ENCODE peak calls at places on chromosomes 12 and 14, in nine cellular contexts. O, U, L, Y, F, V, J, Z and X are unnamed samples.
A peak's percentile ranks its signal among the peaks of the same experiment; 100 is the strongest.

GRCh38 chr14:21184252-21184651 is 28.4 kb upstream of the OR5AU1 start:
- DNase-seq in O (no peak), U (no peak), L (no peak), Y (no peak), F (no peak), V (no peak), J (no peak), Z (no peak), X (no peak)

GRCh38 chr12:127054531-127054930 is 1212.4 kb upstream of the TMEM132C start:
- DNase-seq in O (no peak), U (no peak), L (no peak), Y (peak; percentile 13), F (no peak), V (no peak), J (no peak), Z (no peak), X (no peak)

GRCh38 chr12:113702796-113703195 is 231.1 kb upstream of the LHX5 start:
- DNase-seq in O (no peak), U (no peak), L (no peak), Y (no peak), F (no peak), V (no peak), J (no peak), Z (no peak), X (no peak)

GRCh38 chr14:72787841-72788240 is 106.1 kb downstream of the DPF3 start:
- DNase-seq in O (no peak), U (no peak), L (no peak), Y (no peak), F (no peak), V (no peak), J (no peak), Z (no peak), X (no peak)

GRCh38 chr14:31190717-31191263 is 16.8 kb downstream of the HECTD1 start:
- DNase-seq in O (no peak), U (no peak), L (no peak), Y (no peak), F (no peak), V (no peak), J (no peak), Z (no peak), X (no peak)

GRCh38 chr14:67524152-67524963 is 8.7 kb upstream of the PLEKHH1 start:
- DNase-seq in O (no peak), U (no peak), L (no peak), Y (no peak), F (no peak), V (no peak), J (no peak), Z (no peak), X (no peak)

GRCh38 chr14:61418749-61419148 is 97.4 kb downstream of the PRKCH start:
- DNase-seq in O (no peak), U (no peak), L (no peak), Y (no peak), F (peak; percentile 10), V (no peak), J (no peak), Z (peak; percentile 8), X (no peak)

GRCh38 chr14:104138891-104139459 is 588 bp downstream of the KIF26A start:
- DNase-seq in O (no peak), U (no peak), L (peak; percentile 28), Y (no peak), F (no peak), V (no peak), J (peak; percentile 43), Z (no peak), X (peak; percentile 38)

GRCh38 chr12:91404362-91404899 is 221.8 kb upstream of the DCN start:
- DNase-seq in O (no peak), U (no peak), L (no peak), Y (no peak), F (no peak), V (no peak), J (no peak), Z (no peak), X (no peak)

GRCh38 chr14:39169541-39169900 is 612 bp downstream of the TRAPPC6B start:
- DNase-seq in O (no peak), U (no peak), L (no peak), Y (no peak), F (no peak), V (no peak), J (no peak), Z (no peak), X (no peak)

GRCh38 chr12:8914716-8915526 is 612 bp downstream of the PHC1 start:
- DNase-seq in O (peak; percentile 60), U (peak; percentile 68), L (peak; percentile 65), Y (peak; percentile 78), F (peak; percentile 64), V (peak; percentile 32), J (peak; percentile 69), Z (peak; percentile 70), X (peak; percentile 57)

GRCh38 chr14:54622189-54622958 is 55.4 kb downstream of the SAMD4A start:
- DNase-seq in O (no peak), U (no peak), L (no peak), Y (no peak), F (peak; percentile 25), V (no peak), J (no peak), Z (peak; percentile 17), X (no peak)

DNA sequence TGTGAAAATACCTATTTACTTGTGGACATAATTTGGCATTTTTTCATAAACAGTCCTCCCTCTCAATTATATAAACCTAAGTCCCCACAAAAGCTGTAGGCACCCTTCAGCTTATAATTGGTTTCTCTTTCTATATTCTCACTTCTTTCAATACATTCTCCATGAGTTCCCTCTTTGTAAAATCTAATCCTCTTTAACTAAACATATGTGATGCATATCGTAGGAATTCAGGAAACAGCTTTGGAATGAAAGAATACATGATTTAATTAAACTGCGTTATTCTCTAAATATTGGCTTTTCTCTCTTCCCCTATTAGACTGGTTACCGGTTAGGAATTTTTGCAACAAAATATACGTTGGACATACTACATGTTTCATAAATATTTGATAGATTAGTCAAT is 1122.6 kb downstream of the FLRT2 start:
- DNase-seq in O (no peak), U (no peak), L (no peak), Y (no peak), F (no peak), V (no peak), J (no peak), Z (no peak), X (no peak)
- TF ChIP-seq CTCF in O (no peak), U (no peak), L (no peak), Y (no peak), F (no peak), V (no peak), J (no peak), Z (no peak), X (no peak)

DNA sequence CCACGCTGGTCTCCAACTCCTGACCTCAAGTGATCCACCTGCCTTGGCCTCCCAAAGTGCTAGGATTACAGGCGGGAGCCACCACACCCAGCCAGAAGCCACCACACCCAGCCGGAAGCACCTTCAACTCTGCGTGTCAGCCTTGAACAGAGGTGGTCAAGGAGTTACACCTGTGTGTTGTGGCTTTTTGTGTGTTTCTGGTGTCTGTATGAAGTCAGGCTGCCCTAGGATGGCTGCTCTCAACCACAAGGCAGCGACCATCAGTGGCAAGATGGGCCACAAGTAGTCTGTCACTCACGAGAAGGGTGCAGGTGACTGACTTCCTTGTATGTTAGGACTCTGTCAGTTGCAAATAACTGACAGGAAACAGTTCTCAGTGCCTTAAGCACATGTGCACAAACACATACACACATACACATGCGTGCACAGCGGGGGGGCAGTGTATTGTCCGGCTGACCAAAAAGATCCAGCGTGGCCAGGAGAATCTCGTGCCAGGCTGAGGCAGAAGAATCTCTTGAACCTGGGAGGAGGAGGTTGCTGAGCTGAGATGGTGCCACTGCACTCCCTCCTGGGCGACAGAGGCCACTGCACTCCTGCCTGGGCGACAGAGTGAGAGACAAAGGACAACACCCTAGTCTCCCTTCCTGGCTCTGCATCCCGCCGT is 13.5 kb downstream of the P2RX4 start:
- DNase-seq in O (peak; percentile 32), U (no peak), L (no peak), Y (no peak), F (no peak), V (no peak), J (peak; percentile 77), Z (no peak), X (no peak)
- TF ChIP-seq CTCF in O (peak; percentile 34), U (no peak), L (no peak), Y (no peak), F (no peak), V (no peak), J (peak; percentile 21), Z (peak; percentile 47), X (no peak)

GRCh38 chr12:5438671-5439200 is 6.8 kb downstream of the NTF3 start:
- DNase-seq in O (no peak), U (no peak), L (no peak), Y (no peak), F (no peak), V (no peak), J (no peak), Z (no peak), X (no peak)

GRCh38 chr12:5440973-5441372 is 9.1 kb downstream of the NTF3 start:
- DNase-seq in O (no peak), U (no peak), L (no peak), Y (no peak), F (no peak), V (no peak), J (no peak), Z (no peak), X (no peak)

GRCh38 chr12:5437657-5438056 is 5.7 kb downstream of the NTF3 start:
- DNase-seq in O (no peak), U (no peak), L (no peak), Y (no peak), F (peak; percentile 25), V (no peak), J (no peak), Z (no peak), X (no peak)

GRCh38 chr12:5439788-5440300 is 7.9 kb downstream of the NTF3 start:
- DNase-seq in O (no peak), U (no peak), L (no peak), Y (no peak), F (no peak), V (no peak), J (no peak), Z (no peak), X (no peak)

GRCh38 chr12:5439333-5439732 is 7.4 kb downstream of the NTF3 start:
- DNase-seq in O (no peak), U (no peak), L (no peak), Y (no peak), F (no peak), V (no peak), J (no peak), Z (no peak), X (no peak)
- TF ChIP-seq CTCF in O (no peak), U (no peak), L (no peak), Y (no peak), F (no peak), V (no peak), J (no peak), Z (no peak), X (no peak)

DNA sequence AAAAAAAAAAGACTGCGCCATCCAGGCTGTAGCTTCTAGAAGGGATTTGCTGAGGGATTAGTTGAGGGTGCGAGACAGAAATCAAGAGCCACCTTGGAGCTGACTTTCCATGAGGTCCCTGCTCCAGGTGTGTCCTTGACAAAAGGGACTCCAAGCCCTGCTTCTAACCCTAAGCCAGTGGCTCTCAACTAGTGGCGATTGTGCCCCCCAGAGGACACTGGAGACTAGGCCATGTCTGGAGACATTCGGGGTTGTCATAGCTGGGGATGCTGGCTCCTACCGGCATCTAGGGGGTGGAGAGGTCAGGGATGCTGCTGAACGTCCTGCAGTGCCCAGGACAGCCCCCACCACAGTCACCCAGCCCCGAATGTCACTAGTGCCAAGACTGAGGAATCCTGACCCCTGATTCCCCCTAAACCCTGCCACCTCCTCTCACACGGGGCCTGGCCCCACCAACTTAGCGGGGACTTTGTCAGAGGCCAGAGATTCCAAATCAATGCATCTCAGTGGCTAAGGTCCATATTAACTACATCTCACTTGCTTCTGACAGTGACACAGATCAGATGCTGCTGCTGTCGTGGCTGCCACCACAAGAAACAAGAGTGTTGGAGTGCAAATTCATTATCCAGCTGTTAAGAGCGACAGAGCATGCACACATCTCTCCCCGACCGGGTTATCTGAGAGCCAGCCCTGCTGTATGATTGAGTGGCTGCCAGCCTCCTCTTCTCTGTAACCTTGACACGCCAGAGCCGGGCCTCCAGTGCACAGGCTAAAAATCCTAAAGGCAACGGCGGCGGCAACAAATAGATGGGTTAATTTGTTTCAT is 40.4 kb downstream of the SPRING1 start:
- DNase-seq in O (no peak), U (no peak), L (no peak), Y (no peak), F (peak; percentile 26), V (no peak), J (no peak), Z (peak; percentile 71), X (peak; percentile 49)
- TF ChIP-seq CTCF in O (no peak), U (no peak), L (no peak), Y (no peak), F (peak; percentile 27), V (no peak), J (no peak), Z (peak; percentile 71), X (no peak)